ENCODE peak calls at places on chromosomes 12 and 14, in four cellular contexts. B is H1, Z is GM12878, S is HepG2. T is an unnamed sample.

GRCh38 chr14:65297744-65298143 is 114.8 kb upstream of the FUT8 start:
- DNase-seq in Z (no peak), B (no peak), S (peak; percentile 90), T (no peak)

GRCh38 chr14:35117112-35117511 is 4.7 kb downstream of the PPP2R3C start:
- DNase-seq in S (no peak), B (no peak), Z (no peak), T (no peak)

GRCh38 chr12:52650520-52651081 is 1.4 kb downstream of the KRT2 start:
- DNase-seq in Z (no peak), B (no peak), S (no peak), T (no peak)

GRCh38 chr14:92600318-92601053 is 86.9 kb downstream of the RIN3 start:
- DNase-seq in Z (no peak), B (no peak), S (no peak), T (no peak)

GRCh38 chr12:125540580-125541204 is 475.5 kb downstream of the AACS start:
- DNase-seq in Z (no peak), B (no peak), S (no peak), T (no peak)

GRCh38 chr12:68178184-68178583 is 18.6 kb upstream of the IFNG start:
- DNase-seq in B (no peak), S (no peak), Z (no peak), T (no peak)

GRCh38 chr14:91173221-91173670 is 59.4 kb downstream of the DGLUCY start:
- DNase-seq in S (peak; percentile 62), Z (peak; percentile 23), B (peak; percentile 63), T (peak; percentile 66)

GRCh38 chr14:82447586-82447985 is 913.9 kb upstream of the SEL1L start:
- DNase-seq in B (no peak), S (no peak), Z (no peak), T (no peak)

GRCh38 chr12:88577537-88577936 is 2.7 kb downstream of the KITLG start:
- DNase-seq in B (no peak), S (no peak), Z (no peak), T (no peak)

GRCh38 chr12:29314421-29314820 is 66.6 kb downstream of the ERGIC2 start:
- DNase-seq in Z (no peak), B (no peak), S (no peak), T (no peak)

GRCh38 chr12:114996382-114996781 is 312.4 kb upstream of the TBX3 start:
- DNase-seq in Z (no peak), B (no peak), S (no peak), T (no peak)

GRCh38 chr14:82911930-82912329 is 1378.3 kb upstream of the SEL1L start:
- DNase-seq in S (no peak), B (no peak), Z (no peak), T (no peak)

GRCh38 chr12:1781770-1782169 is 38.6 kb upstream of the LRTM2 start:
- DNase-seq in B (no peak), S (peak; percentile 39), Z (no peak), T (no peak)

GRCh38 chr14:71396050-71396677 is 488.9 kb downstream of the PCNX1 start:
- DNase-seq in B (no peak), Z (no peak), S (no peak), T (no peak)

GRCh38 chr12:27657296-27657695 is 39.0 kb upstream of the REP15 start:
- DNase-seq in Z (no peak), B (no peak), S (no peak), T (no peak)

GRCh38 chr14:59344711-59345455 is 120.3 kb downstream of the GPR135 start:
- DNase-seq in Z (no peak), S (no peak), B (no peak), T (no peak)
- TF ChIP-seq YY1 in Z (no peak), S (no peak), B (no peak), T (no peak)

GRCh38 chr14:18688346-18688745 is 87.4 kb downstream of the OR11H12 start:
- DNase-seq in Z (no peak), S (no peak), B (no peak), T (no peak)
- H3K9me3 ChIP-seq in Z (no peaks in the 10 kb centered on the region), S (no peaks in the 10 kb centered on the region), B (peaks cover 40% of the 10 kb centered on the region), T (no peaks in the 10 kb centered on the region)

GRCh38 chr12:132719141-132719953 is 8.7 kb downstream of the PGAM5 start:
- DNase-seq in S (no peak), B (no peak), Z (no peak), T (no peak)
- TF ChIP-seq SUZ12 in S (no peak), B (no peak), Z (no peak), T (no peak)

GRCh38 chr12:32131666-32132065 is 25.0 kb downstream of the BICD1 start:
- DNase-seq in Z (no peak), S (peak; percentile 58), B (no peak), T (no peak)

GRCh38 chr12:32125455-32126084 is 18.9 kb downstream of the BICD1 start:
- DNase-seq in B (no peak), Z (no peak), S (no peak), T (no peak)

GRCh38 chr12:32124637-32125036 is 18.0 kb downstream of the BICD1 start:
- DNase-seq in S (no peak), Z (no peak), B (no peak), T (no peak)

DNA sequence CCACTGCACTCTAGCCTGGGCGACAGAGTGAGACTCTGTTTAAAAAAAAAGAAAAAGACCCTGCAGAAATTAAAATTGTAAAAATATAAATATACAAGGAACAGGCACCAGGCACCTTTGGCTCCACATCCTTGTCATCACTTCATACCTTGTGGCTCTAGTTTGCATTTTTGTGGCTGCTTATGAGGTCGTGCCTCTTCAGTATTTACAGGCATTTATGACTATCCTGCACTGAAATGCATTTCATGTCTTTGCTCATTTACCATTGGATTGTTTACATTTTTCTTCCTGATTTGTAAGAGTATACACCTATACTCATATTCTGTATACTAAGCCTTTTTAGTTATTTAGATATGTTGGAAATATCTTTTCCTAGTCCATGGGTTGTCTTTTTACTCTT is 20.1 kb downstream of the BICD1 start:
- DNase-seq in B (no peak), Z (no peak), S (no peak), T (no peak)
- TF ChIP-seq YY1 in B (no peak), Z (no peak), S (no peak), T (no peak)

GRCh38 chr12:73418541-73418940 is 1119.1 kb upstream of the ATXN7L3B start:
- DNase-seq in S (no peak), B (no peak), Z (no peak), T (no peak)

GRCh38 chr12:73413051-73413450 is 1124.6 kb upstream of the ATXN7L3B start:
- DNase-seq in Z (no peak), B (no peak), S (no peak), T (no peak)

DNA sequence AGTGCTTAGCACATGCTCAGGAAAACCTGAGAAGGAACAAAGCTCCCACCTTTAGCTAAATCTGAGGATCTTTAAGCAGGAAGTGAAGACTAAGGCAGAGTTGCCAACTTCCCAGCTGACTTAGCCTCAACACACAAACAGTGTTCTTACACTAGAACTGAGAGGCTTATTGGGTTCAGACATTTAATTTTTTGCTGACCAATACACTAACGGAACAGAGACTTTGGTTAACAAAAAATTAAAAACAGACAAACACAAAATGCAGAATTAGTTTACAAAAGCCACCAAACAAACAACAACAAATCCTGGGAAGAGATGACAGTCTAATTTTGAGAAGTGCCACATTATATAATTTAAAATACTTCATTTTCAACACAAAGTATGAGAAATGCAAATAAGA is 1123.7 kb upstream of the ATXN7L3B start:
- DNase-seq in S (no peak), Z (no peak), B (no peak), T (no peak)
- H3K9me3 ChIP-seq in S (peaks cover 63% of the 10 kb centered on the region), Z (no peaks in the 10 kb centered on the region), B (peaks cover 10% of the 10 kb centered on the region), T (peaks cover 16% of the 10 kb centered on the region)

GRCh38 chr14:38285962-38286361 is 30.1 kb upstream of the CLEC14A start:
- DNase-seq in B (no peak), Z (no peak), S (no peak), T (no peak)

GRCh38 chr14:38291681-38292459 is 36.0 kb upstream of the CLEC14A start:
- DNase-seq in Z (no peak), S (no peak), B (no peak), T (no peak)

GRCh38 chr14:38286481-38286880 is 30.6 kb upstream of the CLEC14A start:
- DNase-seq in B (no peak), Z (no peak), S (no peak), T (no peak)

GRCh38 chr14:38290601-38291190 is 34.8 kb upstream of the CLEC14A start:
- DNase-seq in B (no peak), S (peak; percentile 56), Z (no peak), T (no peak)
- TF ChIP-seq SUZ12 in B (no peak), S (no peak), Z (no peak), T (no peak)

GRCh38 chr12:104459556-104459909 is 2.8 kb downstream of the CHST11 start:
- DNase-seq in S (no peak), Z (no peak), B (no peak), T (no peak)

GRCh38 chr12:104456950-104457745 is 400 bp downstream of the CHST11 start:
- DNase-seq in B (no peak), S (no peak), Z (no peak), T (peak; percentile 46)

GRCh38 chr12:104460041-104460757 is 3.5 kb downstream of the CHST11 start:
- DNase-seq in Z (no peak), B (no peak), S (no peak), T (no peak)

GRCh38 chr12:104457746-104458644 is 1.2 kb downstream of the CHST11 start:
- DNase-seq in Z (no peak), B (no peak), S (no peak), T (no peak)

DNA sequence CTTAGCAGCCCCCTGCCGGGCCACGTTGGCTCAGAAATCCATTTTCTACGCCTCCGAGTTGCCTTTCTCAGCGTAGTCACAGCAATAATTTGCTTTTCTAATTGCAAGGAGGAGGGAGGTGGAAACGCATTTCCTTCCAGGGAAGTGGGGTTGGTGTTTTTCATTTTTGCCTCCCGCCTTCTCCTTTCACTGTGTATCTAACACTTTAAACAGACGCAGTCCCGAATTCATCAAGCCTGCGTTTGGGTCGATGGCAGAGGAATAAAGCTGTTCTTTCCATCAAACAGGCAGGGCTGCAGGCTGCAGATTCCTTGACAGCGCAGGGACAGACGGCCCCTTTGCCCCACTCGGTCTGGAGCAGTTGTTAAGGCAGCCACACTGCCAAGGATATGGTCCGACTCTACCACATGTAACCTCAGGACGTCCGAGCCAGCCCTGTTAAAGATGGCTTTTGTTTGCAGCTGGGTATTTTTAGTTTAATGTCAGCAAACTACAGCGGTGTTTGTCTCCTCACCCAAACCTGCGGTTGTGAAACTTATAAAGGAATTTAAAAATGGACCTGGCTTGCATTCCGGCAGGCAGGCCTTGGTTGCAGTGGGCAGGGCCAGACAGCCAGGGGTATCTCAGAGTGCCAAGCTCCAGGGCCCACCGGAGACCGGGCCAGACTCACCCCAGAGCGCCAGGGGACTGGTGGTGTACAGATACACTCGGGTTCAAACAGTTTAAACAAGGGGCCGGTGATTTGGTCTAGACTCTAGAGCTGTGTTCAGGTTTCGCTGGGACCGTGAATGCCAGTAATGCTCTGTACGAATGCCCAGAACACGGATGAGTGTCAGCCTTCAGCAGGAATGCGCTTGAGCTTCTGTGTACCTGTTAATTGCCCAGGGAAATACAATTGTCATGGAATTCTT is 2.2 kb downstream of the CHST11 start:
- DNase-seq in Z (no peak), B (no peak), S (no peak), T (no peak)
- TF ChIP-seq YY1 in Z (peak; percentile 47), B (no peak), S (no peak), T (no peak)

GRCh38 chr12:31974673-31975072 is 15.5 kb downstream of the RESF1 start:
- DNase-seq in B (no peak), Z (no peak), S (no peak), T (no peak)
- H3K9me3 ChIP-seq in B (peaks cover 6% of the 10 kb centered on the region), Z (peaks cover 59% of the 10 kb centered on the region), S (peaks cover 16% of the 10 kb centered on the region), T (peaks cover 66% of the 10 kb centered on the region)

T was measured in NT2/D1.